ENCODE peak calls at places on chromosomes 16 and 17, in six cellular contexts. M is DMS153; Q is A549; S is activated naive CD4-positive, alpha-beta T cell; X is nephron progenitor cell; G is hepatic stellate cell. O is an unnamed sample.

GRCh38 chr17:40450175-40450574 is 6.9 kb downstream of the IGFBP4 start:
- DNase-seq in S (no peak), Q (peak), G (no peak), M (no peak), X (peak), O (peak)

GRCh38 chr17:7842380-7842949 is 8.4 kb downstream of the KDM6B start:
- DNase-seq in G (peak), X (no peak), Q (peak), S (peak), M (no peak), O (peak)

GRCh38 chr17:17837380-17837821 is 615 bp upstream of the SREBF1 start:
- DNase-seq in M (no peak), X (no peak), Q (peak), G (peak), S (no peak), O (peak)

GRCh38 chr16:1472974-1473373 is 1.9 kb downstream of the CLCN7 start:
- DNase-seq in G (no peak), X (no peak), M (no peak), S (no peak), Q (no peak), O (no peak)

GRCh38 chr17:1168537-1169234 is 11.1 kb downstream of the ABR start:
- DNase-seq in G (no peak), X (peak), S (no peak), Q (no peak), M (no peak), O (no peak)

GRCh38 chr17:65283704-65284103 is 146.5 kb downstream of the RGS9 start:
- DNase-seq in M (no peak), Q (no peak), X (no peak), G (no peak), S (no peak), O (no peak)

GRCh38 chr16:50245417-50246298 is 20.7 kb upstream of the ADCY7 start:
- DNase-seq in Q (peak), X (peak), M (no peak), S (no peak), G (peak), O (peak)

GRCh38 chr16:638034-638543 is 2.0 kb upstream of the METTL26 start:
- DNase-seq in M (no peak), G (no peak), S (no peak), Q (no peak), X (no peak), O (no peak)

GRCh38 chr17:27915715-27916114 is 22.6 kb upstream of the LYRM9 start:
- DNase-seq in X (no peak), G (no peak), Q (no peak), M (no peak), S (no peak), O (peak)

GRCh38 chr17:68601565-68602266 is 549 bp upstream of the FAM20A start:
- DNase-seq in S (no peak), Q (no peak), M (no peak), X (no peak), G (no peak), O (peak)

GRCh38 chr16:75012380-75013081 is 13.7 kb downstream of the ZNRF1 start:
- DNase-seq in M (peak), Q (no peak), S (no peak), X (no peak), G (no peak), O (no peak)

GRCh38 chr17:18960803-18961511 is 9.0 kb downstream of the SLC5A10 start:
- DNase-seq in S (peak), Q (peak), M (peak), G (peak), X (peak), O (peak)

GRCh38 chr17:30273373-30273772 is 18.4 kb downstream of the BLMH start:
- DNase-seq in G (no peak), M (no peak), Q (no peak), X (no peak), S (no peak), O (no peak)

GRCh38 chr17:63480826-63481487 is 4.1 kb downstream of the ACE start:
- DNase-seq in X (no peak), Q (no peak), G (no peak), M (peak), S (no peak), O (no peak)

GRCh38 chr17:76354747-76355310 is 1.1 kb upstream of the PRPSAP1 start:
- DNase-seq in X (no peak), S (no peak), Q (no peak), M (no peak), G (no peak), O (peak)

GRCh38 chr16:66524601-66525164 is 25.2 kb downstream of the TK2 start:
- DNase-seq in Q (no peak), G (no peak), S (no peak), X (no peak), M (no peak), O (no peak)

GRCh38 chr16:35207059-35207999 is 1747.9 kb downstream of the TP53TG3F start:
- DNase-seq in S (no peak), Q (no peak), G (no peak), X (no peak), M (no peak), O (no peak)

GRCh38 chr17:349666-350065 is 2.9 kb downstream of the RPH3AL start:
- DNase-seq in G (no peak), X (no peak), S (no peak), M (no peak), Q (no peak), O (no peak)

GRCh38 chr17:8103549-8103948 is 14.8 kb downstream of the ALOXE3 start:
- DNase-seq in Q (no peak), M (no peak), G (no peak), X (no peak), S (no peak), O (no peak)

GRCh38 chr16:15576960-15577958 is 65.7 kb downstream of the MARF1 start:
- DNase-seq in X (no peak), S (no peak), G (no peak), Q (no peak), M (peak), O (peak)

GRCh38 chr16:22216191-22216831 is 10.2 kb downstream of the EEF2K start:
- DNase-seq in G (no peak), S (no peak), M (no peak), X (no peak), Q (no peak), O (no peak)

GRCh38 chr17:17692353-17693252 is 11.3 kb downstream of the RAI1 start:
- DNase-seq in M (no peak), X (no peak), S (no peak), Q (no peak), G (no peak), O (no peak)